ENCODE peak calls at places on chromosome 16, in seven cellular contexts. O is H54, C is body of pancreas, H is GM12878, T is ovary, Q is H1, V is A549. G is an unnamed sample.

GRCh38 chr16:30609928-30610839 is at the start of gene ZNF689:
- DNase-seq in O (peak), C (peak), H (peak), T (peak), Q (peak), V (peak), G (peak)

GRCh38 chr16:67198238-67198734 is 645 bp upstream of the ELMO3 start:
- DNase-seq in O (no peak), C (peak), H (no peak), T (peak), Q (peak), V (peak), G (peak)

GRCh38 chr16:55035956-55036355 is 105.3 kb downstream of the IRX5 start:
- DNase-seq in O (no peak), C (no peak), H (no peak), T (no peak), Q (peak), V (no peak), G (no peak)

GRCh38 chr16:17607624-17608023 is 136.9 kb upstream of the XYLT1 start:
- DNase-seq in O (no peak), C (no peak), H (no peak), T (no peak), Q (no peak), V (no peak), G (no peak)

GRCh38 chr16:12144355-12144754 is 167.8 kb downstream of the SNX29 start:
- DNase-seq in O (no peak), C (no peak), H (no peak), T (no peak), Q (no peak), V (no peak), G (no peak)

GRCh38 chr16:19400709-19401108 is 17.0 kb upstream of the TMC5 start:
- DNase-seq in O (no peak), C (peak), H (no peak), T (no peak), Q (peak), V (no peak), G (no peak)

GRCh38 chr16:86896976-86897375 is 318.6 kb downstream of the FOXL1 start:
- DNase-seq in O (no peak), C (no peak), H (no peak), T (no peak), Q (no peak), V (no peak), G (no peak)

GRCh38 chr16:55149622-55150021 is 174.4 kb upstream of the IRX6 start:
- DNase-seq in O (no peak), C (no peak), H (no peak), T (no peak), Q (no peak), V (no peak), G (no peak)

GRCh38 chr16:66326995-66327513 is 39.4 kb upstream of the CDH5 start:
- DNase-seq in O (no peak), C (peak), H (no peak), T (no peak), Q (no peak), V (no peak), G (no peak)

GRCh38 chr16:69273009-69273408 is 38.1 kb upstream of the VPS4A start:
- DNase-seq in O (no peak), C (no peak), H (no peak), T (no peak), Q (no peak), V (no peak), G (no peak)

GRCh38 chr16:84643677-84644076 is 4.6 kb upstream of the KLHL36 start:
- DNase-seq in O (no peak), C (no peak), H (no peak), T (no peak), Q (no peak), V (no peak), G (no peak)

GRCh38 chr16:84650062-84650991 is 2.0 kb downstream of the KLHL36 start:
- DNase-seq in O (no peak), C (no peak), H (no peak), T (no peak), Q (no peak), V (peak), G (no peak)

GRCh38 chr16:84648595-84649510 is 542 bp downstream of the KLHL36 start:
- DNase-seq in O (no peak), C (peak), H (no peak), T (peak), Q (peak), V (no peak), G (peak)

GRCh38 chr16:84649511-84649861 is 1.2 kb downstream of the KLHL36 start:
- DNase-seq in O (no peak), C (no peak), H (no peak), T (no peak), Q (no peak), V (no peak), G (no peak)

GRCh38 chr16:84647830-84648594 is at the start of gene KLHL36:
- DNase-seq in O (peak), C (peak), H (no peak), T (peak), Q (peak), V (peak), G (peak)
- TF ChIP-seq POLR2A in O (peak), C (no peak), H (peak), T (no peak), Q (no peak), V (no peak), G (no peak)

DNA sequence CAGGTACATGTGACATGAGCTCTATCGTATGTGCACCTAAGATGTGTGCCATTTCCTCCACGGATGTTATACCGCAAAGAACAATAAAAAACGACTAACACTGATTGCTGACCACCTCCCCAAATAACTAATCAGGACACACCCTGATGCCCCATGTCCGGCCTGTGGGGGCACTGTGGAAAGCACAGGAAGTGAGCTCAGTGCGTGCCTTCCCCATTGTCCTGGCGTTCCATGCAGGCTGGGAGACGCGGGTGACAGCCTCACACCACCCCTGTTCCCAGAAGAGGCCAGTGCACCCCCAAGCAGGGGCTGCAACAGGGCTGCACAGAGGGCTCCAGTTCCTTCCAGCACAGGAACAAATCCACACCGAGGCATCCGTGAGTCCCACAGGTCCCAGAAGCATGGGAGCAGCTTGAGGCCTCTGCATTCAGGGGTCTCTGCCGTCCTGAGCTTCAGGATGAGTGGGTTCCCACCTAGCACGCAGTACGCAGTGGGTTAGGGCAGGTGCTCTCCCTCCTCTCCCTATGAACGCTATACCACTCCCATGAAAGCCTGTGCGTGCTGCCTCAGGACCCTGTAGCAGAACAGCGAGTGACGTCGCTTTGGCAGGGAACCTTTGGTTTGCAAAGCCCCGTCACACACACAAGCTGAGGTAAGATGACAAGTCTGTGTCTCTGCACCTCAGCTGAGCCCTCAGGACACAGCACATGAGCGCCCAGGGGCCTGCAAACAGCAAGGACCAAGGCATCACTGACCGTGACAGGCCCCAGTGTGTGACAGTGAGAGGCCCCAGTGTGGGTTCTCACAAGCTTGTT is 117.7 kb downstream of the ZNF778 start:
- DNase-seq in O (no peak), C (peak), H (no peak), T (peak), Q (no peak), V (no peak), G (no peak)
- TF ChIP-seq POLR2A in O (no peak), C (no peak), H (no peak), T (no peak), Q (no peak), V (no peak), G (no peak)

DNA sequence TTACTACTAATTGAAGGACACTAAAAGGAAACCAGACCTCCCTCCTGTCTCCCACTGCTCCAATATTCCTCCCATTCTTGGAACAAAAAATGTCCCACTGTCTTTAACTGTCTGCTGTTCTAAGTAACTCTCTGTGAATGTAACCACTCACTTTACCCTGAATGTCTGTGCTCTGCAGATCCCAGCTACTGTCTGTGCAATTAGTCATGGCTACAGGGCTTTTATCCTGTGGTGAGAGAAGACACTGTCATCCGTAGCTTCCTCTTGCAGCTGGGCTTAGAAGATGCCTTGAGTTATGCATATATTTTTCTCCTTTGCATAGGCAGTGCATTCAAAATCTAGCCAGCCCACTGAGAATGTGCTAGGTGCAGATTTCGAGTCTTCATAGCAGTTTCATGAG is 853.8 kb downstream of the CDH8 start:
- DNase-seq in O (no peak), C (no peak), H (peak), T (no peak), Q (no peak), V (no peak), G (no peak)
- TF ChIP-seq POLR2A in O (no peak), C (no peak), H (no peak), T (no peak), Q (no peak), V (no peak), G (no peak)

GRCh38 chr16:5071341-5071680 is 332 bp upstream of the ALG1 start:
- DNase-seq in O (no peak), C (no peak), H (no peak), T (no peak), Q (no peak), V (no peak), G (no peak)

GRCh38 chr16:5072334-5073278 is 963 bp downstream of the ALG1 start:
- DNase-seq in O (no peak), C (no peak), H (no peak), T (no peak), Q (no peak), V (no peak), G (no peak)

GRCh38 chr16:5070431-5071186 is 1.0 kb upstream of the ALG1 start:
- DNase-seq in O (no peak), C (no peak), H (no peak), T (no peak), Q (no peak), V (no peak), G (no peak)

GRCh38 chr16:5073279-5073629 is 1.6 kb downstream of the ALG1 start:
- DNase-seq in O (no peak), C (no peak), H (no peak), T (no peak), Q (no peak), V (no peak), G (no peak)

GRCh38 chr16:5071681-5072333 is at the start of gene ALG1:
- DNase-seq in O (peak), C (peak), H (peak), T (peak), Q (peak), V (peak), G (peak)
- TF ChIP-seq POLR2A in O (peak), C (peak), H (peak), T (peak), Q (peak), V (peak), G (peak)